ENCODE peak calls at places on chromosomes 13 and 19, in five cellular contexts. A is stimulated activated CD8-positive, alpha-beta memory T cell treated with anti-CD3 and anti-CD28 coated beads, Interleukin-15, amount 100 ng/mL, for 24 hours; M is stimulated activated CD4-positive, alpha-beta T cell treated with anti-CD3 and anti-CD28 coated beads, Interleukin-2, amount 100 ng/mL, for 48 hours; S is Calu3; J is NCI-H2029. Y is an unnamed sample.

GRCh38 chr13:77345150-77345780 is 18.4 kb upstream of the MYCBP2 start:
- DNase-seq in M (no peak), J (peak; percentile 84), A (no peak), S (no peak), Y (no peak)

GRCh38 chr19:33809960-33810359 is 13.3 kb downstream of the KCTD15 start:
- DNase-seq in M (no peak), A (no peak), J (no peak), S (no peak), Y (no peak)

GRCh38 chr19:15109768-15110417 is 2.7 kb downstream of the SYDE1 start:
- DNase-seq in J (no peak), A (no peak), M (no peak), S (no peak), Y (no peak)

GRCh38 chr13:77918391-77919261 is at the start of gene EDNRB:
- DNase-seq in S (no peak), A (no peak), M (no peak), J (no peak), Y (no peak)

GRCh38 chr13:29847501-29847983 is 2.9 kb downstream of the UBL3 start:
- DNase-seq in A (no peak), S (no peak), J (no peak), M (no peak), Y (no peak)

GRCh38 chr13:40220299-40220935 is 446.0 kb downstream of the FOXO1 start:
- DNase-seq in S (no peak), M (no peak), J (no peak), A (no peak), Y (no peak)

GRCh38 chr19:29324717-29325116 is 111.8 kb upstream of the UQCRFS1 start:
- DNase-seq in S (no peak), M (no peak), A (no peak), J (no peak), Y (no peak)

GRCh38 chr13:50761406-50761805 is 82.1 kb downstream of the DLEU7 start:
- DNase-seq in J (no peak), M (no peak), A (no peak), S (no peak), Y (no peak)

GRCh38 chr13:50171585-50172282 is 156.5 kb downstream of the KCNRG start:
- DNase-seq in S (no peak), A (no peak), M (no peak), J (no peak), Y (no peak)